ENCODE peak calls at places on chromosome 20, in seven cellular contexts. S, C, T, O, L, B and Z are unnamed samples.

GRCh38 chr20:43723735-43724134 is 3.1 kb downstream of the GTSF1L start:
- DNase-seq in B (no peak), C (no peak), L (no peak), T (no peak), O (no peak), S (no peak), Z (no peak)

GRCh38 chr20:48928832-48929725 is 7.6 kb downstream of the ARFGEF2 start:
- DNase-seq in C (peak; percentile 70), T (peak; percentile 81), S (no peak), O (no peak), L (no peak), B (peak; percentile 32), Z (no peak)

GRCh38 chr20:18132663-18133062 is 5.0 kb upstream of the KAT14 start:
- DNase-seq in S (no peak), C (no peak), L (no peak), B (no peak), T (no peak), O (no peak), Z (no peak)

GRCh38 chr20:24651171-24651972 is 181.9 kb downstream of the SYNDIG1 start:
- DNase-seq in L (no peak), T (peak; percentile 98), O (no peak), S (no peak), B (no peak), C (peak; percentile 87), Z (no peak)

GRCh38 chr20:3203315-3204123 is 963 bp downstream of the DDRGK1 start:
- DNase-seq in C (peak; percentile 48), T (peak; percentile 39), B (no peak), O (peak; percentile 48), S (peak; percentile 50), L (no peak), Z (no peak)

GRCh38 chr20:9838035-9838377 is 870 bp downstream of the PAK5 start:
- DNase-seq in O (no peak), L (peak; percentile 14), S (no peak), C (no peak), T (no peak), B (no peak), Z (no peak)

GRCh38 chr20:11917663-11918062 is at the start of gene BTBD3:
- DNase-seq in S (peak; percentile 86), B (peak; percentile 51), L (peak; percentile 84), C (peak; percentile 75), O (peak; percentile 62), T (peak; percentile 52), Z (no peak)

GRCh38 chr20:8601542-8601912 is 467.4 kb upstream of the PLCB4 start:
- DNase-seq in L (no peak), T (no peak), B (no peak), O (no peak), C (no peak), S (no peak), Z (no peak)

GRCh38 chr20:43942661-43943285 is 28.1 kb downstream of the TOX2 start:
- DNase-seq in S (no peak), L (no peak), T (peak; percentile 81), O (no peak), B (no peak), C (peak; percentile 74), Z (no peak)

GRCh38 chr20:5729348-5729747 is 20.9 kb upstream of the SHLD1 start:
- DNase-seq in O (no peak), B (no peak), T (peak; percentile 66), L (no peak), C (no peak), S (no peak), Z (no peak)

GRCh38 chr20:2465100-2465499 is 5.5 kb downstream of the SNRPB start:
- DNase-seq in S (no peak), O (no peak), T (no peak), C (no peak), L (no peak), B (no peak), Z (no peak)

GRCh38 chr20:41701596-41702350 is 83.6 kb upstream of the CHD6 start:
- DNase-seq in B (no peak), L (no peak), S (no peak), T (peak; percentile 67), O (peak; percentile 11), C (peak; percentile 53), Z (no peak)

GRCh38 chr20:34571753-34572152 is 13.2 kb downstream of the MAP1LC3A start:
- DNase-seq in T (no peak), O (no peak), C (no peak), B (no peak), L (no peak), S (no peak), Z (no peak)

GRCh38 chr20:63074182-63074581 is 67.4 kb upstream of the BHLHE23 start:
- DNase-seq in C (no peak), S (no peak), T (no peak), O (no peak), B (peak; percentile 2), L (no peak), Z (no peak)

GRCh38 chr20:41352666-41353065 is 12.0 kb downstream of the LPIN3 start:
- DNase-seq in B (no peak), T (no peak), S (no peak), C (no peak), O (no peak), L (no peak), Z (no peak)

GRCh38 chr20:47969426-47969825 is 184.1 kb upstream of the SULF2 start:
- DNase-seq in B (no peak), T (no peak), C (no peak), S (no peak), O (no peak), L (no peak), Z (no peak)

GRCh38 chr20:13644010-13644409 is 5.3 kb upstream of the TASP1 start:
- DNase-seq in L (no peak), C (no peak), T (peak; percentile 20), B (no peak), O (no peak), S (no peak), Z (no peak)

GRCh38 chr20:25275813-25276532 is 28.1 kb downstream of the PYGB start:
- DNase-seq in C (no peak), L (no peak), T (no peak), B (peak; percentile 16), S (no peak), O (peak; percentile 8), Z (no peak)

GRCh38 chr20:62360854-62361798 is 6.0 kb downstream of the LAMA5 start:
- DNase-seq in T (no peak), O (peak; percentile 8), C (no peak), S (peak; percentile 40), B (peak; percentile 64), L (no peak), Z (no peak)

GRCh38 chr20:62706857-62707256 is 1.8 kb upstream of the NTSR1 start:
- DNase-seq in C (no peak), B (no peak), T (no peak), S (no peak), O (no peak), L (no peak), Z (no peak)

GRCh38 chr20:17530716-17531536 is at the start of gene BFSP1:
- DNase-seq in T (peak; percentile 75), L (no peak), C (peak; percentile 81), B (peak; percentile 56), O (peak; percentile 69), S (peak; percentile 64), Z (peak; percentile 25)

GRCh38 chr20:21516861-21517565 is 3.1 kb upstream of the NKX2-2 start:
- DNase-seq in S (no peak), L (no peak), T (no peak), B (no peak), C (no peak), O (no peak), Z (no peak)

GRCh38 chr20:32870489-32870888 is 11.8 kb downstream of the EFCAB8 start:
- DNase-seq in L (no peak), T (no peak), B (no peak), S (no peak), O (no peak), C (no peak), Z (no peak)

GRCh38 chr20:51930775-51931174 is 128.5 kb upstream of the SALL4 start:
- DNase-seq in C (peak; percentile 22), O (peak; percentile 48), B (peak; percentile 30), T (peak; percentile 59), L (no peak), S (no peak), Z (peak; percentile 11)

GRCh38 chr20:478949-479429 is 16.7 kb upstream of the TBC1D20 start:
- DNase-seq in O (no peak), B (no peak), C (peak; percentile 54), T (peak; percentile 72), S (peak; percentile 49), L (peak; percentile 12), Z (peak; percentile 46)

GRCh38 chr20:50425076-50425475 is 85.1 kb upstream of the PTPN1 start:
- DNase-seq in C (no peak), T (peak; percentile 18), S (no peak), O (no peak), L (no peak), B (no peak), Z (no peak)